ENCODE peak calls at places on chromosomes 13 and 19, in six cellular contexts. G is GM12878, U is HepG2, P is H1, Q is K562, S is GM12892. K is an unnamed sample.

GRCh38 chr13:111187879-111188643 is 73.0 kb downstream of the ARHGEF7 start:
- DNase-seq in Q (no peak), S (no peak), U (no peak), P (no peak), G (no peak), K (no peak)

GRCh38 chr13:44045179-44045562 is 165.5 kb downstream of the LACC1 start:
- DNase-seq in P (no peak), S (no peak), U (no peak), G (no peak), Q (no peak), K (no peak)

GRCh38 chr19:58196911-58197616 is 14.2 kb downstream of the ZNF274 start:
- DNase-seq in Q (no peak), S (no peak), P (no peak), G (no peak), U (peak; percentile 10), K (no peak)

GRCh38 chr13:28532226-28533048 is 37.5 kb upstream of the FLT1 start:
- DNase-seq in G (no peak), U (no peak), P (no peak), S (no peak), Q (peak; percentile 67), K (peak; percentile 35)

GRCh38 chr13:101309014-101309619 is 107.2 kb downstream of the NALCN start:
- DNase-seq in P (no peak), U (no peak), G (no peak), Q (no peak), S (no peak), K (no peak)

GRCh38 chr19:10513223-10513622 is 4.0 kb downstream of the S1PR5 start:
- DNase-seq in S (no peak), Q (no peak), U (no peak), G (no peak), P (no peak), K (no peak)

GRCh38 chr19:46722004-46722380 is 5.1 kb upstream of the PRKD2 start:
- DNase-seq in S (no peak), G (no peak), P (no peak), U (no peak), Q (no peak), K (no peak)

GRCh38 chr19:48398329-48399235 is 5.1 kb downstream of the GRIN2D start:
- DNase-seq in S (peak; percentile 91), P (peak; percentile 88), Q (peak; percentile 94), U (peak; percentile 44), G (no peak), K (peak; percentile 85)

GRCh38 chr13:77305276-77305675 is 21.6 kb downstream of the MYCBP2 start:
- DNase-seq in Q (no peak), G (no peak), S (no peak), U (no peak), P (no peak), K (no peak)

GRCh38 chr13:44734204-44734707 is 158.1 kb upstream of the TSC22D1 start:
- DNase-seq in P (no peak), Q (no peak), U (no peak), S (no peak), G (no peak), K (no peak)

GRCh38 chr13:38713046-38713445 is 26.2 kb downstream of the FREM2 start:
- DNase-seq in U (no peak), Q (no peak), G (no peak), P (no peak), S (no peak), K (no peak)

GRCh38 chr19:50325310-50326100 is 3.7 kb downstream of the KCNC3 start:
- DNase-seq in Q (peak; percentile 96), P (peak; percentile 92), G (no peak), U (peak; percentile 84), S (peak; percentile 99), K (peak; percentile 96)

GRCh38 chr19:3407556-3408516 is 41.5 kb downstream of the NFIC start:
- DNase-seq in U (peak; percentile 39), G (no peak), P (no peak), Q (no peak), S (no peak), K (no peak)

GRCh38 chr19:48596679-48597465 is 9.7 kb upstream of the SPACA4 start:
- DNase-seq in U (no peak), Q (no peak), G (no peak), S (no peak), P (no peak), K (no peak)

GRCh38 chr13:89688908-89689307 is 1658.6 kb upstream of the MIR17HG start:
- DNase-seq in P (no peak), U (no peak), S (no peak), G (no peak), Q (no peak), K (no peak)

GRCh38 chr13:98824376-98825160 is 72.1 kb upstream of the SLC15A1 start:
- DNase-seq in G (no peak), U (no peak), S (no peak), P (no peak), Q (no peak), K (no peak)

GRCh38 chr19:19748249-19748938 is 15.5 kb upstream of the ZNF14 start:
- DNase-seq in U (no peak), S (peak; percentile 12), G (no peak), P (no peak), Q (peak; percentile 3), K (peak; percentile 11)
- TF ChIP-seq POLR2A in U (no peak), S (no peak), G (no peak), P (no peak), Q (no peak), K (no peak)

GRCh38 chr19:35545001-35545854 is at the start of gene TMEM147:
- DNase-seq in Q (peak; percentile 96), S (peak; percentile 100), G (no peak), U (peak; percentile 72), P (peak; percentile 50), K (peak; percentile 100)
- TF ChIP-seq POLR2AphosphoS5 in Q (peak; percentile 74), S (peak; percentile 77), G (peak; percentile 68), U (peak; percentile 77), P (peak; percentile 56), K (peak; percentile 48)

GRCh38 chr19:32830231-32831014 is 39.1 kb downstream of the SLC7A9 start:
- DNase-seq in Q (no peak), G (no peak), S (no peak), U (no peak), P (no peak), K (no peak)
- TF ChIP-seq TAF1 in Q (no peak), G (no peak), S (no peak), U (no peak), P (no peak), K (no peak)

GRCh38 chr19:33176670-33177416 is 17.3 kb upstream of the LRP3 start:
- DNase-seq in S (peak; percentile 96), P (peak; percentile 96), Q (peak; percentile 98), U (peak; percentile 97), G (peak; percentile 97), K (peak; percentile 96)
- TF ChIP-seq POLR2A in S (peak; percentile 98), P (peak; percentile 88), Q (peak; percentile 96), U (peak; percentile 98), G (peak; percentile 99), K (peak; percentile 97)

DNA sequence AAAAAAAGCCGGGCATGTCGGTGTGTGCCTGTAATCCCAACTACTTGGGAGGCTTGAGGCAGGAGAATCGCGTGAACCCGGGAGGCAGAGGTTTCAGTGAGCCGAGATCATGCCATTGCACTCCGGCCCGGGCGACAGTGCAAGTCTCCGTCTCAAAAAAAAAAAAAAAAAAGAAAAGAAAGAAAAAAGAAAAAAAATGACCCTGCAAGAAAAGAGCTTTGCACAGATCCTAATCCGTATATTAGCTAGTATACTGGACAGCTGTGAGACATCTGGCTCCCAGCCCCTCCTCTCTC is 1.0 kb upstream of the AKT2 start:
- DNase-seq in G (no peak), S (no peak), P (no peak), U (no peak), Q (no peak), K (no peak)
- TF ChIP-seq POLR2AphosphoS5 in G (no peak), S (no peak), P (no peak), U (no peak), Q (no peak), K (no peak)

GRCh38 chr19:12778905-12779161 is 3.5 kb upstream of the HOOK2 start:
- DNase-seq in S (no peak), G (no peak), P (no peak), U (no peak), Q (no peak), K (no peak)

GRCh38 chr19:12782174-12782423 is 6.7 kb upstream of the HOOK2 start:
- DNase-seq in S (no peak), Q (no peak), P (no peak), U (no peak), G (no peak), K (no peak)

GRCh38 chr19:12777217-12778019 is 2.1 kb upstream of the HOOK2 start:
- DNase-seq in S (peak; percentile 80), U (peak; percentile 50), P (no peak), Q (peak; percentile 74), G (no peak), K (peak; percentile 80)

GRCh38 chr19:12778020-12778904 is 2.9 kb upstream of the HOOK2 start:
- DNase-seq in P (no peak), U (no peak), S (no peak), G (no peak), Q (peak; percentile 37), K (no peak)

GRCh38 chr19:12779162-12779993 is 4.0 kb upstream of the HOOK2 start:
- DNase-seq in S (no peak), P (no peak), Q (no peak), G (no peak), U (peak; percentile 61), K (no peak)
- TF ChIP-seq TAF1 in S (no peak), P (no peak), Q (no peak), G (no peak), U (no peak), K (no peak)

DNA sequence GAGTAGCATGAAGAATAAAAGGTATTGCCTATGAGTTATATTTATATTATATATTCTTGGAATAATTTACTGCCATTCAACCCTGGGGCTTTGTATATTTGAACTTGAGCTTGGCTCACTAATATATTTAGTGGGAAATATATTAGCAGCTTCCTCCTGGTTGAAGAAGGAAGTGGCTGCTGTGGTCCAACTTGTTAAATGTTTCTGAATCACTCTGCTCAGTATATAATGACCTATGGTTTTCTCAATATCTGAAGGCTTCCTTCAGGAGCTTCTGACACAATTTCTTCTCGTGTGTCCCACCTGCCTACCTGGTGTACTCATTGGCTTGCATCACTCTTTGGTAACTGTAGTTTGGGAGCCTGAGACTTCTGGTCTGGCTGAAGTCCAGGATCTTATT is 646.4 kb downstream of the TBC1D4 start:
- DNase-seq in P (no peak), U (no peak), S (no peak), Q (no peak), G (no peak), K (no peak)
- TF ChIP-seq POLR2A in P (no peak), U (no peak), S (no peak), Q (no peak), G (no peak), K (no peak)

GRCh38 chr19:18848860-18849661 is 17.3 kb downstream of the UPF1 start:
- DNase-seq in G (no peak), S (no peak), U (no peak), P (no peak), Q (no peak), K (no peak)
- TF ChIP-seq POLR2AphosphoS5 in G (no peak), S (no peak), U (no peak), P (no peak), Q (no peak), K (no peak)

GRCh38 chr13:80599765-80600164 is 258.8 kb upstream of the SPRY2 start:
- DNase-seq in S (no peak), U (no peak), G (no peak), Q (peak; percentile 63), P (no peak), K (no peak)
- TF ChIP-seq TAF1 in S (no peak), U (no peak), G (no peak), Q (no peak), P (no peak), K (no peak)